ENCODE peak calls at places on chromosomes 11 and 22, in eight cellular contexts. E is aorta, P is upper lobe of left lung, Y is PC-9, O is body of pancreas, S is GM23248, V is colonic mucosa, X is lung. G is an unnamed sample.

GRCh38 chr11:107830915-107831540 is 27.6 kb downstream of the SLC35F2 start:
- DNase-seq in E (no peak), P (no peak), Y (peak; percentile 93), O (peak; percentile 53), S (no peak), V (no peak), X (no peak), G (no peak)

GRCh38 chr11:33160587-33160986 is 693 bp downstream of the CSTF3 start:
- DNase-seq in E (no peak), P (no peak), Y (no peak), O (no peak), S (peak; percentile 12), V (no peak), X (no peak), G (no peak)

GRCh38 chr11:128313931-128314330 is 273.4 kb downstream of the ETS1 start:
- DNase-seq in E (no peak), P (no peak), Y (no peak), O (no peak), S (no peak), V (no peak), X (no peak), G (no peak)

GRCh38 chr11:35418282-35418846 is 994 bp downstream of the SLC1A2 start:
- DNase-seq in E (no peak), P (peak; percentile 85), Y (no peak), O (no peak), S (no peak), V (no peak), X (no peak), G (no peak)

GRCh38 chr11:129291556-129291955 is 84.1 kb upstream of the BARX2 start:
- DNase-seq in E (no peak), P (no peak), Y (no peak), O (no peak), S (no peak), V (no peak), X (no peak), G (no peak)

GRCh38 chr11:70119502-70119901 is 41.4 kb downstream of the ANO1 start:
- DNase-seq in E (no peak), P (no peak), Y (no peak), O (no peak), S (no peak), V (no peak), X (no peak), G (no peak)

GRCh38 chr11:32418836-32419235 is 16.5 kb downstream of the WT1 start:
- DNase-seq in E (no peak), P (no peak), Y (no peak), O (no peak), S (no peak), V (no peak), X (no peak), G (peak; percentile 58)

GRCh38 chr11:121337740-121338272 is 45.2 kb downstream of the SC5D start:
- DNase-seq in E (no peak), P (no peak), Y (no peak), O (peak; percentile 10), S (no peak), V (no peak), X (no peak), G (no peak)

GRCh38 chr11:122754553-122755322 is 83.6 kb upstream of the CRTAM start:
- DNase-seq in E (no peak), P (no peak), Y (no peak), O (peak; percentile 22), S (peak; percentile 47), V (no peak), X (no peak), G (peak; percentile 24)

GRCh38 chr11:32162906-32163305 is 72.0 kb downstream of the RCN1 start:
- DNase-seq in E (no peak), P (no peak), Y (no peak), O (no peak), S (no peak), V (no peak), X (no peak), G (no peak)

GRCh38 chr22:26585104-26585790 is 4.7 kb downstream of the TPST2 start:
- DNase-seq in E (peak; percentile 74), P (no peak), Y (peak; percentile 50), O (peak; percentile 31), S (peak; percentile 93), V (no peak), X (peak; percentile 56), G (no peak)
- H3K4me1 ChIP-seq in E (no peaks in the 10 kb centered on the region), P (peaks cover 25% of the 10 kb centered on the region), Y (no peaks in the 10 kb centered on the region), O (peaks cover 20% of the 10 kb centered on the region), S (peaks cover 15% of the 10 kb centered on the region), V (no peaks in the 10 kb centered on the region), X (peaks cover 16% of the 10 kb centered on the region), G (peaks cover 1% of the 10 kb centered on the region)

GRCh38 chr11:95152878-95153856 is 63.5 kb downstream of the ENDOD1 start:
- DNase-seq in E (no peak), P (no peak), Y (no peak), O (no peak), S (no peak), V (no peak), X (no peak), G (no peak)

GRCh38 chr11:95156133-95156731 is 66.6 kb downstream of the ENDOD1 start:
- DNase-seq in E (no peak), P (no peak), Y (no peak), O (no peak), S (no peak), V (no peak), X (no peak), G (no peak)

GRCh38 chr11:95154514-95154913 is 64.9 kb downstream of the ENDOD1 start:
- DNase-seq in E (no peak), P (no peak), Y (peak; percentile 55), O (peak; percentile 55), S (peak; percentile 80), V (peak; percentile 53), X (no peak), G (peak; percentile 57)

GRCh38 chr11:95155385-95155784 is 65.7 kb downstream of the ENDOD1 start:
- DNase-seq in E (no peak), P (no peak), Y (no peak), O (no peak), S (no peak), V (no peak), X (no peak), G (no peak)

DNA sequence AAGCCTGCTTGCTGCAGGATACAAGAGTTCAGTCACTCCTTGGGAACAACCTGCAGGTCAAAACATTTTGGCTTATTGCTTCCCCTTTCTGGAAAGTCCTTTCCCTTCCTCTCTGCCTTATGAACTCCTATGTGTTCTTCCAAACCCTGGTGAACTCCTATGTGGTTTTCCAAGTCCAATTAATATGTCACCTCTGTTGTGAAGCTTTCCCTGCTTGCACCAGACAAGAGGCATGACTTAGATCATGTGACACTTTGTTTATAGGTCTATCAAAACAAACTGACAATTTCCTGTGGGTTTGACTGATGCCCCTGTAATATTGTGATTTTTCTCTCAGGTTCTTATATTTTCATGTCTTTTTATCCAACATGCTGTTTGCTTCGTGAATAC is 64.2 kb downstream of the ENDOD1 start:
- DNase-seq in E (no peak), P (no peak), Y (no peak), O (no peak), S (no peak), V (no peak), X (no peak), G (no peak)
- H3K4me3 ChIP-seq in E (no peak overlapping the region), P (no peak overlapping the region), Y (no peak overlapping the region), O (no peak overlapping the region), S (no peak overlapping the region), V (no peak overlapping the region), X (no peak overlapping the region), G (no peak overlapping the region)

GRCh38 chr11:124722176-124722575 is 17.6 kb upstream of the NRGN start:
- DNase-seq in E (no peak), P (no peak), Y (no peak), O (no peak), S (no peak), V (no peak), X (no peak), G (no peak)

GRCh38 chr11:124719534-124719933 is 20.2 kb upstream of the NRGN start:
- DNase-seq in E (no peak), P (no peak), Y (no peak), O (no peak), S (no peak), V (no peak), X (no peak), G (no peak)

GRCh38 chr11:124725719-124726105 is 14.0 kb upstream of the NRGN start:
- DNase-seq in E (no peak), P (no peak), Y (no peak), O (no peak), S (peak; percentile 63), V (no peak), X (no peak), G (no peak)

DNA sequence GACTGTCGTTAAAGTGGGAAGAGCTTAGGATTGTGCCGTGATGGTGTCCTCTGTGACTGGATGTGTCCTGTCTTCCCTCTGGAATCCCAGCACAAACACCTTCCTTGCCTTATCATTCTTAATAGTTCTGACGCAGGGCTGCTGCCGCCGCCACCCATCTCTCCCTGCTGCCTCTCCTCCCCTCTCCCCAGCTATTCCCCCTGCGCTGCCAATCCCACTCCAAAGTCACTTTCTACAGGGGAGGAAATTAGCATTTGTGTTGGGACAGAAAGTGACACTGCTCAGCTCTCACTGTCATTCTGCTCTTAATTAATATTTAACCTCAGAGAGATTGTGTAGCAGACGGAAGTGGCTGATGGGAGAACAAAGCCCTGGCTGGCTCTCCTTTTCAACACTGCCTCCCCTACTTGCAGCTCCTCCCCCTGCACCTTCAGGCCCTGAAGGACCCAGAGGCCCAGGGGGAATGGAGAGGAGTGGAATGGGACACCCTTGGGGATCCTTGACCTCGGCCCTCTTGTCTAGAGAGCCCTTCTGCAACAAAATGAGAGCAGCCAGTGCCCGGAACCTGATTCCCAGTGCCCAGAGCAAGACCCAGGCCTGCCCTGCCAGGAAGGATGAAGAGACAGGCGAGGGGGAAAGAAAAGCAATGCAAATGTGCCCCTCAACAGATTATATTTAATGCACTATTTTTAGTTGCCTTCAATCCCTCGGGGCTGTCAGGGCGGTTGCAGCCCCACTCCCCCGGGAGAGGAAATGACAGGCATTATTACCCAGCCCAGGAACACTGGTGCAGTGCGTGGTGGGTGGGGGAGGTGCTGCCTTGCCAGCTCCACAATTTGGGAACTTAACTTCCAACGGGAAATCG is 14.7 kb upstream of the NRGN start:
- DNase-seq in E (peak; percentile 84), P (no peak), Y (no peak), O (peak; percentile 17), S (no peak), V (peak; percentile 58), X (peak; percentile 87), G (no peak)
- H3K27me3 ChIP-seq in E (no peaks in the 10 kb centered on the region), P (no peaks in the 10 kb centered on the region), Y (peaks cover 48% of the 10 kb centered on the region), O (no peaks in the 10 kb centered on the region), S (peaks cover 62% of the 10 kb centered on the region), V (no peaks in the 10 kb centered on the region), X (no peaks in the 10 kb centered on the region), G (peaks cover 4% of the 10 kb centered on the region)

GRCh38 chr22:26549902-26550497 is 37.7 kb upstream of the TFIP11 start:
- DNase-seq in E (no peak), P (no peak), Y (no peak), O (no peak), S (no peak), V (no peak), X (no peak), G (no peak)

GRCh38 chr22:26550498-26551033 is 38.3 kb upstream of the TFIP11 start:
- DNase-seq in E (peak; percentile 76), P (peak; percentile 83), Y (no peak), O (peak; percentile 76), S (peak; percentile 85), V (no peak), X (peak; percentile 75), G (no peak)

GRCh38 chr22:26553056-26553752 is 36.7 kb downstream of the TPST2 start:
- DNase-seq in E (no peak), P (no peak), Y (no peak), O (peak; percentile 87), S (peak; percentile 91), V (no peak), X (no peak), G (no peak)

GRCh38 chr22:26552466-26552865 is 37.5 kb downstream of the TPST2 start:
- DNase-seq in E (no peak), P (no peak), Y (no peak), O (no peak), S (peak; percentile 12), V (no peak), X (no peak), G (no peak)

GRCh38 chr22:26551568-26551967 is 38.4 kb downstream of the TPST2 start:
- DNase-seq in E (no peak), P (no peak), Y (no peak), O (no peak), S (no peak), V (no peak), X (no peak), G (no peak)
- H3K4me1 ChIP-seq in E (no peaks in the 10 kb centered on the region), P (peaks cover 26% of the 10 kb centered on the region), Y (no peaks in the 10 kb centered on the region), O (peaks cover 86% of the 10 kb centered on the region), S (peaks cover 38% of the 10 kb centered on the region), V (no peaks in the 10 kb centered on the region), X (peaks cover 15% of the 10 kb centered on the region), G (peaks cover 11% of the 10 kb centered on the region)